ENCODE peak calls at places on chromosomes 13 and 19, in eight cellular contexts. W is RWPE1, Y is colonic mucosa, N is suprapubic skin, D is BE2C, U is MCF 10A, I is CD14-positive monocyte, X is cardiac fibroblast. M is an unnamed sample.

GRCh38 chr13:95115525-95115924 is 185.7 kb downstream of the ABCC4 start:
- DNase-seq in W (peak; percentile 70), Y (peak; percentile 22), N (no peak), D (no peak), U (peak; percentile 84), I (no peak), X (no peak), M (no peak)

GRCh38 chr13:87777395-87777794 is 106.2 kb downstream of the SLITRK5 start:
- DNase-seq in W (no peak), Y (no peak), N (no peak), D (no peak), U (peak; percentile 23), I (no peak), X (no peak), M (no peak)

GRCh38 chr13:24650157-24650556 is 30.1 kb upstream of the ATP12A start:
- DNase-seq in W (no peak), Y (no peak), N (no peak), D (no peak), U (no peak), I (no peak), X (no peak), M (no peak)

GRCh38 chr19:10634430-10634829 is 9.1 kb downstream of the SLC44A2 start:
- DNase-seq in W (no peak), Y (no peak), N (no peak), D (no peak), U (no peak), I (no peak), X (no peak), M (no peak)

GRCh38 chr19:1574763-1575162 is 6.6 kb upstream of the MEX3D start:
- DNase-seq in W (no peak), Y (no peak), N (no peak), D (no peak), U (no peak), I (no peak), X (no peak), M (no peak)

GRCh38 chr13:108682714-108683113 is 53.3 kb downstream of the MYO16 start:
- DNase-seq in W (no peak), Y (no peak), N (no peak), D (no peak), U (no peak), I (no peak), X (no peak), M (no peak)

GRCh38 chr13:56356690-56357089 is 784.0 kb upstream of the PRR20A start:
- DNase-seq in W (no peak), Y (no peak), N (no peak), D (no peak), U (no peak), I (no peak), X (no peak), M (no peak)

GRCh38 chr19:38012944-38013343 is 105.9 kb downstream of the SIPA1L3 start:
- DNase-seq in W (no peak), Y (no peak), N (no peak), D (no peak), U (no peak), I (no peak), X (no peak), M (no peak)

GRCh38 chr19:21314676-21315075 is 14.5 kb downstream of the ZNF708 start:
- DNase-seq in W (no peak), Y (no peak), N (no peak), D (no peak), U (no peak), I (peak; percentile 70), X (peak; percentile 37), M (no peak)

GRCh38 chr13:90713436-90714133 is 633.9 kb upstream of the MIR17HG start:
- DNase-seq in W (no peak), Y (no peak), N (no peak), D (peak; percentile 11), U (no peak), I (no peak), X (no peak), M (no peak)

GRCh38 chr13:59771272-59771671 is 392.5 kb downstream of the DIAPH3 start:
- DNase-seq in W (peak; percentile 8), Y (no peak), N (no peak), D (no peak), U (no peak), I (no peak), X (peak; percentile 57), M (no peak)

GRCh38 chr13:35953537-35954206 is 177.5 kb downstream of the DCLK1 start:
- DNase-seq in W (peak; percentile 34), Y (peak; percentile 58), N (peak; percentile 83), D (peak; percentile 87), U (peak; percentile 64), I (no peak), X (peak; percentile 98), M (no peak)

GRCh38 chr19:40620161-40620485 is 19.0 kb downstream of the LTBP4 start:
- DNase-seq in W (no peak), Y (no peak), N (no peak), D (no peak), U (no peak), I (no peak), X (no peak), M (no peak)

GRCh38 chr13:103101500-103101899 is 35.3 kb upstream of the SLC10A2 start:
- DNase-seq in W (no peak), Y (no peak), N (no peak), D (no peak), U (no peak), I (no peak), X (no peak), M (no peak)

GRCh38 chr19:3343619-3344502 is 22.5 kb upstream of the NFIC start:
- DNase-seq in W (peak; percentile 89), Y (peak; percentile 66), N (peak; percentile 96), D (peak; percentile 89), U (peak; percentile 97), I (peak; percentile 72), X (peak; percentile 88), M (no peak)

DNA sequence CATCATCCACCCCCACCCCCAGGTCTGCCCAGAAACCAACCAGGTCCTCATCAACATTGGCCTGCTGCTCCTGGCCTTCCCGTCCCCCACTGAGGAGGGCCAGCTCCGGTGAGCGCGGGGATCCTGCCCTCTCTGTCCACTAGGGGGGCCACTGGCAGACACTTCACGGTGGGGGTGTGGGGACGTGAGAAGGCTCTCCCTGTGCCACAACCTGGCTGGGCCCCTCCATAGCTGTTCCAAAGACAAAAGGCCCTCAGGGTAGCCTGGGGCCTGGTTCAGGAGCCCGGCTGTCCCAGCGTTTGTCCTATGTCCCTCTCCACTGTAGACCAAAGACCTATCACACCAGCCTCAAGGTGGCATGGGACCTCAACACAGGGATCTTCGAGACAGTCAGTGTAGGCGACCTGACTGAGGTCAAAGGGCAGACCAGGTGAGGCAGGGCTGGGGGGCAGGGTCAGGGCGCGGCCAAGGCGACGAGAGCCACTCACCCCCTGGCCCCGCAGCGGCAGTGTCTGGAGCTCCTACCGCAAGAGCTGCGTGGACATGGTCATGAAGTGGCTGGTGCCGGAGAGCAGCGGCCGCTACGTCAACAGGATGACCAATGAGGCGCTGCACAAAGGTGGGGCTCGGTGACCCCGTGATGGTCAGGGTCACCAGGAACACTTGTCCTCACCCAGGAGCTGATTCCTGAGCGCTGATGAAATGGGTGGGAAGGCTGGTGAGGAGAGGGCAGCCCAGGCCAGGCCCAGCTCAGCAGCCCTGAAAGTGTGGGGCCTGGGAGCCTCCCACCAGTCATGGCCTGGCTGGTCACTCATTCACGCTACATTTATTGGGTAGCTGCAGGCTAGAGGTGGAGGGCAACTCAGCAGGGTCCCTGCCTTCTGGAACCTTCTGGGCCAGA is 7.9 kb downstream of the DCAF15 start:
- DNase-seq in W (no peak), Y (no peak), N (no peak), D (no peak), U (no peak), I (no peak), X (no peak), M (no peak)
- TF ChIP-seq CTCF in W (no peak), Y (no peak), N (no peak), D (peak; percentile 33), U (peak; percentile 11), I (peak; percentile 28), X (peak; percentile 23), M (peak; percentile 48)

DNA sequence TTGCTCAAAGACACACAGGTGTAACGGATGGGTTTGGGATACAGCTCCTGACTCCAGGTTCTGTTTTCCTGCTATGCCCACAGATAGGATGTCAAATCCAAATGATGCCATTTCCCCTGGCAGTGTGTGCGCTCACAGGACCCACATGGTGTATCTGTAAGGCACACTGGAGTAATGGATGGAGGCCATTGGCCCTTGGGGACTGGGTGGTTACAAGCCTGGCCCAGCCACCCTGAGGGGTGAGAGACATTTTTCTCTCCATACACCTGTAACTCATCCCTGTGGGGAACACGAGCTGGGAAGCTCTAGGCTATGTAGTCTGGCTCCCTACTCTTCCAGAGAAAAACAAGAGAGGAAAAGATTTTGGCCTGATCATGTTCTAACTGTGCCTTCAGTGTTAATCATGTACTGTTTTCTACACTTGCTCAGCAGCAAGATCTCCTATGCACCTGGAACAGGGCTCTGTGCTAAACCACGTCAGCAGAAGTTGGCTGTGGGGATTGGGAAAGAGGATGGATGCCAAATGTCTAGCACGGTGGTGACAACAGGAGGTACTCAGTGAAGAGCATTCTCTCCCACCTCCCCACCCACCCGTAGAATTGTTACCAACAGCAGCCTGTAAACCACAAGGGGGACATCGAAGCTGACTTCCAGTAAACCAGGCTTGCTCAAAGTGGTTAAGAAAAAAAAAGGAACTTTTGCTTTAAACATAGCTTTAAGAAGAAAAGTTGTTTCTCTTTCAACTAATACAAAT is 237.0 kb downstream of the LACC1 start:
- DNase-seq in W (no peak), Y (no peak), N (no peak), D (no peak), U (no peak), I (no peak), X (peak; percentile 8), M (no peak)
- TF ChIP-seq CTCF in W (no peak), Y (no peak), N (no peak), D (peak; percentile 4), U (no peak), I (peak; percentile 15), X (peak; percentile 24), M (peak; percentile 46)

DNA sequence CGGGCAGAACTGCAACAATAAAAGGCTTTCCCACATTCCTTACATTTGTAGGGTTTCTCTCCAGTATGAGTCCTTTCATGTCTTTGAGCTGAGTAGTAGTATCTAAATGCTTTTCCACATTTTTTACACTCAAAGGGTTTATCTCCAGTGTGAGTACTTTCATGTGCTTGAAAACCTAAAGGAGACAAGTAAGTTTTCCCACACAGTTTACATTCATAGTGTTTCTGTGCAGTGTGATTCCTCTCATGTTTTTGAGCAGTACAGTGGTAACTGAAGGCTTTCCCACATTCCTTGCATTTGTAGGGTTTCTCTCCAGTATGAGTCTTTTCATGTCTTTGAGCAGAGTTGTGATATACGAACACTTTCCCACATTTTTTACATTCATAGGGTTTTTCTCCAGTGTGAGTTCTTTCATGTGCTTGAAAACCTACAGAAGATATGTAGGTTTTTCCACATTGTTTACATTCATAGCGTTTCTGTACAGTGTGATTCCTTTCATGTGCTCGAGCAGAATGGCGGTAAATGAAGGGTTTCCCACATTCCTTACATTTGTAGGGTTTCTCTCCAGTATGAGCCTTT is 47.0 kb downstream of the ZNF44 start:
- DNase-seq in W (no peak), Y (no peak), N (no peak), D (no peak), U (no peak), I (no peak), X (no peak), M (no peak)
- TF ChIP-seq CTCF in W (no peak), Y (no peak), N (no peak), D (no peak), U (no peak), I (no peak), X (no peak), M (no peak)

DNA sequence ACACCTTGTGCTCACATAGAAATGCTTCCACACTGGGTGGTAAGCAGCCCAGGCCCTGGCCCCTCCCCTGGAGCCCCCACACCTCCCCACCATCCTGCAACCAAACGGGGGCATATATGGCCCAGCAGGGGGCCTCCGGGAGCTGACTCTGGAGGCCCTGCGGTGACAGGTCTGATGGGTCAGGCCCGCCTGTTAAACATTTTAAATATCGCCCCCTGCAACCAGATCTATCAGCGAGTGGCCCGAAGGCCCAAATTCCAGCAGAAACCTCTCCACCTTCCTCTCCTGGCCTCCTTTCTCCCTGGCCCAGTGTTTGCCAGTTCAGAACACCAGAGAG is 48.0 kb upstream of the KATNAL1 start:
- DNase-seq in W (no peak), Y (no peak), N (no peak), D (peak; percentile 72), U (no peak), I (no peak), X (no peak), M (no peak)
- TF ChIP-seq CTCF in W (no peak), Y (no peak), N (peak; percentile 23), D (peak; percentile 68), U (no peak), I (peak; percentile 74), X (peak; percentile 40), M (peak; percentile 55)